ENCODE peak calls at places on chromosomes 4 and X, in seven cellular contexts. L, Z, X, N, O, V and Y are unnamed samples.

GRCh38 chr4:188728359-188728758 is 589.1 kb downstream of the TRIML1 start:
- DNase-seq in V (no peak), O (no peak), L (no peak), X (no peak), Z (no peak), N (no peak), Y (no peak)

GRCh38 chr4:7805533-7806079 is 134.1 kb downstream of the AFAP1 start:
- DNase-seq in V (no peak), X (peak; percentile 7), O (peak; percentile 97), Z (no peak), L (peak; percentile 88), N (peak; percentile 47), Y (peak; percentile 13)

GRCh38 chrX:49209434-49210251 is 9.7 kb upstream of the SYP start:
- DNase-seq in X (no peak), V (no peak), O (no peak), Z (no peak), L (no peak), N (no peak), Y (no peak)

GRCh38 chrX:108165349-108166111 is 74.0 kb downstream of the ATG4A start:
- DNase-seq in V (no peak), X (no peak), L (no peak), Z (no peak), N (no peak), O (peak; percentile 27), Y (peak; percentile 4)

GRCh38 chrX:67749536-67749935 is 205.7 kb downstream of the AR start:
- DNase-seq in V (no peak), O (no peak), L (no peak), N (no peak), Z (no peak), X (no peak), Y (no peak)

GRCh38 chrX:129359269-129359668 is 164.0 kb downstream of the SMARCA1 start:
- DNase-seq in L (no peak), N (no peak), O (no peak), V (no peak), X (no peak), Z (no peak), Y (no peak)

GRCh38 chrX:48917139-48917980 is 1.5 kb downstream of the PIM2 start:
- DNase-seq in N (peak; percentile 96), V (peak; percentile 85), O (peak; percentile 88), L (peak; percentile 65), X (peak; percentile 88), Z (peak; percentile 68), Y (peak; percentile 87)

GRCh38 chr4:7124643-7125442 is 57.0 kb upstream of the GRPEL1 start:
- DNase-seq in O (peak; percentile 97), L (peak; percentile 86), V (no peak), N (peak; percentile 44), Z (no peak), X (peak; percentile 8), Y (peak; percentile 68)

GRCh38 chr4:114383721-114384120 is 214.9 kb upstream of the UGT8 start:
- DNase-seq in Z (no peak), N (no peak), X (no peak), V (no peak), O (no peak), L (peak; percentile 32), Y (no peak)

GRCh38 chr4:65538571-65538970 is 131.7 kb downstream of the EPHA5 start:
- DNase-seq in N (no peak), O (no peak), L (no peak), V (no peak), Z (no peak), X (no peak), Y (no peak)

GRCh38 chr4:2443986-2444740 is 24.7 kb upstream of the RNF4 start:
- DNase-seq in O (no peak), X (no peak), V (no peak), N (no peak), L (no peak), Z (no peak), Y (no peak)

GRCh38 chrX:101550825-101551767 is 749 bp downstream of the ARMCX1 start:
- DNase-seq in L (no peak), V (no peak), N (peak; percentile 1), O (peak; percentile 55), Z (peak; percentile 1), X (no peak), Y (peak; percentile 24)

GRCh38 chrX:112746812-112747630 is 67.3 kb upstream of the LHFPL1 start:
- DNase-seq in X (no peak), L (no peak), N (no peak), O (no peak), V (no peak), Z (no peak), Y (no peak)

GRCh38 chrX:27675493-27675892 is 85.3 kb downstream of the DCAF8L2 start:
- DNase-seq in Z (no peak), L (no peak), V (no peak), N (no peak), O (no peak), X (no peak), Y (no peak)

GRCh38 chr4:54058171-54058570 is 6.2 kb downstream of the CHIC2 start:
- DNase-seq in L (no peak), V (no peak), O (no peak), Z (no peak), X (no peak), N (no peak), Y (no peak)

GRCh38 chrX:48511561-48511960 is 2.8 kb downstream of the PORCN start:
- DNase-seq in X (no peak), Z (no peak), V (no peak), N (no peak), L (no peak), O (peak; percentile 27), Y (no peak)

GRCh38 chrX:150225756-150226155 is 137.4 kb upstream of the MAMLD1 start:
- DNase-seq in N (no peak), L (no peak), Z (no peak), V (peak; percentile 48), X (no peak), O (no peak), Y (no peak)

GRCh38 chr4:138275216-138275615 is 33.1 kb upstream of the SLC7A11 start:
- DNase-seq in X (no peak), Z (no peak), L (no peak), O (no peak), N (no peak), V (no peak), Y (no peak)

GRCh38 chrX:44529315-44529714 is 13.3 kb downstream of the FUNDC1 start:
- DNase-seq in N (no peak), Z (no peak), O (no peak), L (no peak), X (no peak), V (no peak), Y (no peak)

GRCh38 chr4:48683784-48684666 is 96.1 kb downstream of the FRYL start:
- DNase-seq in X (no peak), L (no peak), V (no peak), O (no peak), Z (no peak), N (no peak), Y (no peak)

GRCh38 chrX:22338740-22339139 is 66.0 kb downstream of the CBLL2 start:
- DNase-seq in V (no peak), Z (no peak), L (no peak), O (no peak), X (peak; percentile 2), N (no peak), Y (peak; percentile 25)